ENCODE peak calls at places on chromosomes 3 and 15, in five cellular contexts. One of them, this sample, is unnamed.

GRCh38 chr3:29441422-29441821 is 160.6 kb downstream of the RBMS3 start:
- DNase-seq in neural progenitor cell: no peak
- DNase-seq in AG20443: no peak
- DNase-seq in mesothelial cell of epicardium: no peak
- DNase-seq in hepatocyte: no peak
- DNase-seq in this sample: no peak

GRCh38 chr3:189947948-189948723 is 172.6 kb downstream of the P3H2 start:
- DNase-seq in neural progenitor cell: peak
- DNase-seq in AG20443: peak
- DNase-seq in mesothelial cell of epicardium: no peak
- DNase-seq in hepatocyte: peak
- DNase-seq in this sample: peak

GRCh38 chr3:107796786-107797185 is 274.0 kb downstream of the BBX start:
- DNase-seq in neural progenitor cell: no peak
- DNase-seq in AG20443: peak
- DNase-seq in mesothelial cell of epicardium: no peak
- DNase-seq in hepatocyte: peak
- DNase-seq in this sample: no peak

GRCh38 chr3:10596746-10597448 is 91.5 kb upstream of the ATP2B2 start:
- DNase-seq in neural progenitor cell: no peak
- DNase-seq in AG20443: no peak
- DNase-seq in mesothelial cell of epicardium: no peak
- DNase-seq in hepatocyte: no peak
- DNase-seq in this sample: no peak

GRCh38 chr3:65963787-65964707 is 74.7 kb downstream of the MAGI1 start:
- DNase-seq in neural progenitor cell: no peak
- DNase-seq in AG20443: peak
- DNase-seq in mesothelial cell of epicardium: no peak
- DNase-seq in hepatocyte: peak
- DNase-seq in this sample: no peak

GRCh38 chr15:100922192-100923040 is 3.3 kb downstream of the LRRK1 start:
- DNase-seq in neural progenitor cell: no peak
- DNase-seq in AG20443: no peak
- DNase-seq in mesothelial cell of epicardium: no peak
- DNase-seq in hepatocyte: no peak
- DNase-seq in this sample: no peak

GRCh38 chr3:35524851-35525250 is 114.5 kb upstream of the ARPP21 start:
- DNase-seq in neural progenitor cell: no peak
- DNase-seq in AG20443: no peak
- DNase-seq in mesothelial cell of epicardium: no peak
- DNase-seq in hepatocyte: no peak
- DNase-seq in this sample: no peak

GRCh38 chr15:31782951-31783350 is 247.4 kb upstream of the CHRNA7 start:
- DNase-seq in neural progenitor cell: peak
- DNase-seq in AG20443: no peak
- DNase-seq in mesothelial cell of epicardium: no peak
- DNase-seq in hepatocyte: no peak
- DNase-seq in this sample: no peak

GRCh38 chr15:81015595-81016252 is 15.0 kb downstream of the TLNRD1 start:
- DNase-seq in neural progenitor cell: peak
- DNase-seq in AG20443: no peak
- DNase-seq in mesothelial cell of epicardium: no peak
- DNase-seq in hepatocyte: no peak
- DNase-seq in this sample: peak

GRCh38 chr3:129539201-129539600 is 3.8 kb upstream of the H1-8 start:
- DNase-seq in neural progenitor cell: no peak
- DNase-seq in AG20443: no peak
- DNase-seq in mesothelial cell of epicardium: no peak
- DNase-seq in hepatocyte: no peak
- DNase-seq in this sample: no peak

GRCh38 chr3:141405581-141405980 is 37.3 kb downstream of the ZBTB38 start:
- DNase-seq in neural progenitor cell: no peak
- DNase-seq in AG20443: no peak
- DNase-seq in mesothelial cell of epicardium: no peak
- DNase-seq in hepatocyte: no peak
- DNase-seq in this sample: no peak

GRCh38 chr3:10268116-10268515 is 19.9 kb downstream of the TATDN2 start:
- DNase-seq in neural progenitor cell: no peak
- DNase-seq in AG20443: no peak
- DNase-seq in mesothelial cell of epicardium: no peak
- DNase-seq in hepatocyte: no peak
- DNase-seq in this sample: no peak

GRCh38 chr3:154786724-154787123 is 293.4 kb upstream of the MME start:
- DNase-seq in neural progenitor cell: no peak
- DNase-seq in AG20443: no peak
- DNase-seq in mesothelial cell of epicardium: no peak
- DNase-seq in hepatocyte: no peak
- DNase-seq in this sample: no peak

This sample was measured in SK-MEL-5.